ENCODE peak calls at places on chromosomes 6 and 20, in seven cellular contexts. One of them, this sample, is unnamed.

GRCh38 chr6:117555882-117556498 is 46.3 kb downstream of the GOPC start:
- DNase-seq in OCI-LY7: peak
- DNase-seq in HepG2: peak
- DNase-seq in H9: no peak
- DNase-seq in DND-41: peak
- DNase-seq in fibroblast of lung: no peak
- DNase-seq in A549: no peak
- DNase-seq in this sample: no peak

GRCh38 chr6:44627091-44627878 is 239.8 kb downstream of the CDC5L start:
- DNase-seq in OCI-LY7: no peak
- DNase-seq in HepG2: no peak
- DNase-seq in H9: peak
- DNase-seq in DND-41: no peak
- DNase-seq in fibroblast of lung: no peak
- DNase-seq in A549: no peak
- DNase-seq in this sample: no peak

GRCh38 chr20:48075591-48076174 is 290.4 kb upstream of the SULF2 start:
- DNase-seq in OCI-LY7: no peak
- DNase-seq in HepG2: no peak
- DNase-seq in H9: no peak
- DNase-seq in DND-41: no peak
- DNase-seq in fibroblast of lung: no peak
- DNase-seq in A549: no peak
- DNase-seq in this sample: no peak

GRCh38 chr6:89611666-89612065 is 26.9 kb downstream of the LYRM2 start:
- DNase-seq in OCI-LY7: peak
- DNase-seq in HepG2: no peak
- DNase-seq in H9: no peak
- DNase-seq in DND-41: no peak
- DNase-seq in fibroblast of lung: peak
- DNase-seq in A549: no peak
- DNase-seq in this sample: no peak

GRCh38 chr6:39934060-39934757 is at the start of gene MOCS1:
- DNase-seq in OCI-LY7: no peak
- DNase-seq in HepG2: peak
- DNase-seq in H9: peak
- DNase-seq in DND-41: no peak
- DNase-seq in fibroblast of lung: peak
- DNase-seq in A549: peak
- DNase-seq in this sample: peak

GRCh38 chr20:22720206-22720605 is 135.8 kb upstream of the FOXA2 start:
- DNase-seq in OCI-LY7: no peak
- DNase-seq in HepG2: no peak
- DNase-seq in H9: no peak
- DNase-seq in DND-41: no peak
- DNase-seq in fibroblast of lung: no peak
- DNase-seq in A549: no peak
- DNase-seq in this sample: no peak

GRCh38 chr6:57294829-57295228 is 22.6 kb upstream of the PRIM2 start:
- DNase-seq in OCI-LY7: no peak
- DNase-seq in HepG2: no peak
- DNase-seq in H9: no peak
- DNase-seq in DND-41: no peak
- DNase-seq in fibroblast of lung: no peak
- DNase-seq in A549: no peak
- DNase-seq in this sample: no peak

GRCh38 chr6:44237813-44238433 is 9.0 kb upstream of the HSP90AB1 start:
- DNase-seq in OCI-LY7: peak
- DNase-seq in HepG2: peak
- DNase-seq in H9: peak
- DNase-seq in DND-41: peak
- DNase-seq in fibroblast of lung: peak
- DNase-seq in A549: peak
- DNase-seq in this sample: no peak

GRCh38 chr20:13898012-13898612 is 92.3 kb downstream of the SEL1L2 start:
- DNase-seq in OCI-LY7: no peak
- DNase-seq in HepG2: peak
- DNase-seq in H9: no peak
- DNase-seq in DND-41: no peak
- DNase-seq in fibroblast of lung: no peak
- DNase-seq in A549: no peak
- DNase-seq in this sample: peak

GRCh38 chr6:52524921-52525320 is 51.9 kb downstream of the TRAM2 start:
- DNase-seq in OCI-LY7: no peak
- DNase-seq in HepG2: no peak
- DNase-seq in H9: no peak
- DNase-seq in DND-41: no peak
- DNase-seq in fibroblast of lung: no peak
- DNase-seq in A549: no peak
- DNase-seq in this sample: no peak

GRCh38 chr6:26195924-26196845 is 109.0 kb downstream of the HFE start:
- DNase-seq in OCI-LY7: peak
- DNase-seq in HepG2: peak
- DNase-seq in H9: no peak
- DNase-seq in DND-41: peak
- DNase-seq in fibroblast of lung: no peak
- DNase-seq in A549: no peak
- DNase-seq in this sample: no peak

GRCh38 chr20:3164763-3165410 is 5.2 kb upstream of the FASTKD5 start:
- DNase-seq in OCI-LY7: no peak
- DNase-seq in HepG2: no peak
- DNase-seq in H9: no peak
- DNase-seq in DND-41: no peak
- DNase-seq in fibroblast of lung: no peak
- DNase-seq in A549: no peak
- DNase-seq in this sample: no peak

GRCh38 chr20:43969501-43969900 is 54.8 kb downstream of the TOX2 start:
- DNase-seq in OCI-LY7: no peak
- DNase-seq in HepG2: no peak
- DNase-seq in H9: no peak
- DNase-seq in DND-41: no peak
- DNase-seq in fibroblast of lung: no peak
- DNase-seq in A549: no peak
- DNase-seq in this sample: no peak

GRCh38 chr6:159633196-159633595 is 59.8 kb downstream of the SOD2 start:
- DNase-seq in OCI-LY7: peak
- DNase-seq in HepG2: peak
- DNase-seq in H9: no peak
- DNase-seq in DND-41: no peak
- DNase-seq in fibroblast of lung: peak
- DNase-seq in A549: peak
- DNase-seq in this sample: peak
- TF ChIP-seq CTCF in OCI-LY7: peak
- TF ChIP-seq CTCF in HepG2: peak
- TF ChIP-seq CTCF in H9: peak
- TF ChIP-seq CTCF in DND-41: peak
- TF ChIP-seq CTCF in fibroblast of lung: peak
- TF ChIP-seq CTCF in A549: peak
- TF ChIP-seq CTCF in this sample: peak

DNA sequence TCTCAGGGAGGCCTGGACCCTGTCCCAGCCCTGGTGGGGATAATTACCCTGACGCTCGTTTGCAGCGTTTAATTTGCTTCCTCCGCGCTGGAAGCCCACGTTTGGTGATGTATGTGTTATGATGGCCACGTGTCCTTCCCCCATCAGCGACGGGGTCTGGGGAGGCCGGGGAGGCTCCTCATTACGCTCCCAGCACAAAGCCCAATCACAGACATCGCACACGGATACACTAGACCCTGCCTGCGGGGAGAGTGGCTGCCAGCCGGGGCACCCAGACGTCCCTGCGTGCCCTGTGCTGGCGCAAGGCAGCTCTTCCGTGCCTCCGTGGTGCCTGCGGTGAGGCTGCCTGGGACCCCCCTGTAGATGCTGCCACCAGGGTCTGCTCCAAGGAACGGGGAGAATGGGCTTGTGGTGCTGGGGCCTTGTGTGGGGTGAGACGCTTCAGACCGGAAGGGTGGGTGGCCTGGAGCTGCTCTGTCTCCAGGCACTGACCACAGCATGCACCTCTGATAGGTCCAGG is 10.3 kb upstream of the CHRNA4 start:
- DNase-seq in OCI-LY7: no peak
- DNase-seq in HepG2: no peak
- DNase-seq in H9: no peak
- DNase-seq in DND-41: no peak
- DNase-seq in fibroblast of lung: no peak
- DNase-seq in A549: no peak
- DNase-seq in this sample: no peak
- H3K4me2 ChIP-seq in OCI-LY7: no peak
- H3K4me2 ChIP-seq in HepG2: no peak
- H3K4me2 ChIP-seq in H9: no peak
- H3K4me2 ChIP-seq in DND-41: no peak
- H3K4me2 ChIP-seq in fibroblast of lung: no peak
- H3K4me2 ChIP-seq in A549: no peak
- H3K4me2 ChIP-seq in this sample: no peak

GRCh38 chr6:153028963-153029362 is 26.5 kb upstream of the MTRF1L start:
- DNase-seq in OCI-LY7: no peak
- DNase-seq in HepG2: peak
- DNase-seq in H9: no peak
- DNase-seq in DND-41: no peak
- DNase-seq in fibroblast of lung: no peak
- DNase-seq in A549: no peak
- DNase-seq in this sample: no peak

GRCh38 chr6:153028261-153028660 is 25.8 kb upstream of the MTRF1L start:
- DNase-seq in OCI-LY7: no peak
- DNase-seq in HepG2: no peak
- DNase-seq in H9: no peak
- DNase-seq in DND-41: no peak
- DNase-seq in fibroblast of lung: peak
- DNase-seq in A549: no peak
- DNase-seq in this sample: no peak

GRCh38 chr6:153023977-153024376 is 21.5 kb upstream of the MTRF1L start:
- DNase-seq in OCI-LY7: no peak
- DNase-seq in HepG2: no peak
- DNase-seq in H9: no peak
- DNase-seq in DND-41: no peak
- DNase-seq in fibroblast of lung: no peak
- DNase-seq in A549: no peak
- DNase-seq in this sample: no peak

GRCh38 chr6:153027480-153027879 is 25.0 kb upstream of the MTRF1L start:
- DNase-seq in OCI-LY7: no peak
- DNase-seq in HepG2: no peak
- DNase-seq in H9: no peak
- DNase-seq in DND-41: no peak
- DNase-seq in fibroblast of lung: no peak
- DNase-seq in A549: no peak
- DNase-seq in this sample: no peak

DNA sequence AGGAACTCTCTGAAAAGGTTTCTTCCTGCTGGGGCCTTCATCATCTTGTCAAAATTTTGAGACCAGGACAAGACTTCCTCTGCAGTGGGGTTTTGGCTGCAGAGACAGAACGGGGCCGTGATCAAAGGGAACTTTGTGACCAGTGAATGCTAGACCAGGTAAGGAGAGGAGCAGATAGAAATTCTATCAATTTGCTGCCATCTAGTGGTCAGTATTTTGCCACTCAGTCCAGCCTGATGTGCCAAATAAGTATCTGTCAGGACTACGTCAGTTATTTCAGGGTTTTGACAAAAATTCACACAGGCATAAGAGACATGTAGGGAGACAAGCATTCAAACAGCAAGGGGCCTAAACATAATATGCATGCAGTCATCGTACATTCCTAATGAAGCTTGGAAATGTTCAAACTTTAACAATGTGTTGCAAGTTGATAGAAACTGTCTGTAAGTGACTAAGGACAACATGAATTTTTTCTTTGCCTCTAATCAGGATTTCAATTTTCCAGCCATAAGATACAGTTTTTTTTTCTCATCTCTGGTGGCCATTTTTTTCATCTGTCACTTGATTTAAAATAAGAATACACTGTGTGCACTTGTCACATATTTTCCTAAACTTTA is 22.0 kb upstream of the MTRF1L start:
- DNase-seq in OCI-LY7: peak
- DNase-seq in HepG2: peak
- DNase-seq in H9: peak
- DNase-seq in DND-41: peak
- DNase-seq in fibroblast of lung: peak
- DNase-seq in A549: peak
- DNase-seq in this sample: peak
- TF ChIP-seq CTCF in OCI-LY7: peak
- TF ChIP-seq CTCF in HepG2: peak
- TF ChIP-seq CTCF in H9: peak
- TF ChIP-seq CTCF in DND-41: peak
- TF ChIP-seq CTCF in fibroblast of lung: peak
- TF ChIP-seq CTCF in A549: peak
- TF ChIP-seq CTCF in this sample: peak

DNA sequence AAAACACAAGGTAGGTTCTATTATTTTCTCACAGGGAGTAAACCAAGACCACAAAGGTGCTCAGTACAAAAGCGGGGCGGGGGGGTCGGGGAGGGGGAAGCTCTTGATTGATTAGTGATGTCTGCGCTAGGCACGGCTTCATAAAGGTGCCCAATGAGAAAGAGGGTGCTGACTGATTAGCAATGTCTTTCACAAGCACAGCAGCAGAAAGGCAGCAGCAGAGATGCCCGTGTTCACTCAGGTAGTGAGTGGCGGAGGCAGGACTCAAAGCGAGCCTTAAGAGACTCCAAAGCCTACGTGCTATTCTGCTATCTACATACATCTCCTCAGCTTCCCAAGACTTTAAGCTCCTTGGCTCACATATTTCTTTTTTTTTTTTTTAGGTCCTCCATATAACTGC is 20.3 kb downstream of the NFATC2 start:
- DNase-seq in OCI-LY7: no peak
- DNase-seq in HepG2: no peak
- DNase-seq in H9: no peak
- DNase-seq in DND-41: no peak
- DNase-seq in fibroblast of lung: no peak
- DNase-seq in A549: no peak
- DNase-seq in this sample: no peak
- H3K4me2 ChIP-seq in OCI-LY7: no peak
- H3K4me2 ChIP-seq in HepG2: no peak
- H3K4me2 ChIP-seq in H9: no peak
- H3K4me2 ChIP-seq in DND-41: no peak
- H3K4me2 ChIP-seq in fibroblast of lung: no peak
- H3K4me2 ChIP-seq in A549: no peak
- H3K4me2 ChIP-seq in this sample: no peak

DNA sequence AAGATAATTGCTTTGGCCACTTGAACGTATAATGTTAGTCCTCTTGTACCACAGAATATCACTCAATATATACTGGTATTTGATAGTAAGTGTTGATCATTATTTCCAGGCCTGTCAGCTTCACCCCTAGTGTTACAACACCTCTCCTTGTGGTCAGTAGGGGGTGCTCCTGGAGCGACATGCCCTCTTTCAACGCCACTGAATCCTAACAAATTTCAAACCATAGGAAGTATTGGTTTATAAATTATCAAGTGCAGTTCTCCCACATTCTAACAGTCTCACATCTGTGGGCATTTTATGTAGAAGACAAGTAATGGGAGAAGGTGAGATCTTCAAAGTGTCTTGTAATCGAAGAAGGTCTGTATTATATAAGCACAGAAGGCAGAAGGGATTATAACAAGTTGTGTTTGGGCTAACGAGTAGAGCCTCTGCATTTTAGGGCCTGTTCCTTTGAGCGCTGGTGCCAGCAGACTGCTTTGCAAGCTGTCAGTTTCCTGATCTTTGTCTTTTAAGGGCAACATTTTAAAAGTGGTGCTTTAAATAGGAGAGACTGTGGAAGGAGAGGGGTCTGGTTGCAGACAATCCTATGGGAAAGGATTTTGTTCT is 57.1 kb upstream of the CEP162 start:
- DNase-seq in OCI-LY7: no peak
- DNase-seq in HepG2: peak
- DNase-seq in H9: peak
- DNase-seq in DND-41: peak
- DNase-seq in fibroblast of lung: no peak
- DNase-seq in A549: peak
- DNase-seq in this sample: peak
- TF ChIP-seq CTCF in OCI-LY7: peak
- TF ChIP-seq CTCF in HepG2: peak
- TF ChIP-seq CTCF in H9: peak
- TF ChIP-seq CTCF in DND-41: peak
- TF ChIP-seq CTCF in fibroblast of lung: peak
- TF ChIP-seq CTCF in A549: peak
- TF ChIP-seq CTCF in this sample: peak